ENCODE peak calls at places on chromosomes 2 and 18, in five cellular contexts. C is posterior vena cava, X is AG20443, P is Calu3, E is MCF 10A. G is an unnamed sample.

GRCh38 chr18:79519751-79520472 is 124.2 kb downstream of the NFATC1 start:
- DNase-seq in C (peak; percentile 77), X (no peak), P (no peak), E (no peak), G (no peak)

GRCh38 chr18:69177702-69178101 is 223.0 kb upstream of the DOK6 start:
- DNase-seq in C (no peak), X (no peak), P (no peak), E (peak; percentile 13), G (no peak)

GRCh38 chr2:53970095-53970897 is 497 bp downstream of the PSME4 start:
- DNase-seq in C (peak; percentile 81), X (peak; percentile 42), P (peak; percentile 40), E (peak; percentile 51), G (peak; percentile 22)

GRCh38 chr18:73891572-73892421 is 255.8 kb downstream of the FBXO15 start:
- DNase-seq in C (no peak), X (no peak), P (no peak), E (peak; percentile 6), G (no peak)

GRCh38 chr2:193776988-193777387 is 1582.3 kb upstream of the TMEFF2 start:
- DNase-seq in C (no peak), X (no peak), P (no peak), E (no peak), G (no peak)

GRCh38 chr2:60890393-60890707 is 9.0 kb downstream of the REL start:
- DNase-seq in C (no peak), X (no peak), P (no peak), E (no peak), G (no peak)

GRCh38 chr2:28436525-28437051 is 43.9 kb downstream of the FOSL2 start:
- DNase-seq in C (peak; percentile 50), X (no peak), P (peak; percentile 80), E (peak; percentile 90), G (no peak)

GRCh38 chr2:125561302-125561701 is 1094.7 kb upstream of the GYPC start:
- DNase-seq in C (no peak), X (no peak), P (no peak), E (no peak), G (no peak)

GRCh38 chr2:157809212-157809611 is 66.9 kb downstream of the ACVR1 start:
- DNase-seq in C (no peak), X (peak; percentile 20), P (no peak), E (no peak), G (no peak)

GRCh38 chr2:54859997-54860701 is 136.7 kb downstream of the EML6 start:
- DNase-seq in C (no peak), X (peak; percentile 80), P (peak; percentile 19), E (peak; percentile 81), G (no peak)

GRCh38 chr2:68837164-68837860 is 33.9 kb downstream of the BMP10 start:
- DNase-seq in C (peak; percentile 88), X (no peak), P (no peak), E (peak; percentile 84), G (peak; percentile 71)

GRCh38 chr18:50266248-50266704 is at the start of gene CFAP53:
- DNase-seq in C (peak; percentile 98), X (peak; percentile 99), P (peak; percentile 92), E (no peak), G (peak; percentile 94)

GRCh38 chr2:168432100-168432499 is 24.0 kb upstream of the CERS6 start:
- DNase-seq in C (no peak), X (no peak), P (no peak), E (no peak), G (no peak)

GRCh38 chr2:99488999-99489757 is 639 bp downstream of the REV1 start:
- DNase-seq in C (peak; percentile 91), X (peak; percentile 81), P (peak; percentile 57), E (peak; percentile 55), G (peak; percentile 79)

GRCh38 chr2:195395351-195395750 is 261.7 kb upstream of the SLC39A10 start:
- DNase-seq in C (no peak), X (no peak), P (no peak), E (no peak), G (no peak)

GRCh38 chr2:173021939-173022371 is 53.7 kb upstream of the MAP3K20 start:
- DNase-seq in C (no peak), X (peak; percentile 36), P (peak; percentile 51), E (peak; percentile 74), G (peak; percentile 59)

GRCh38 chr2:177547122-177547521 is 154.5 kb downstream of the AGPS start:
- DNase-seq in C (no peak), X (no peak), P (no peak), E (no peak), G (no peak)

GRCh38 chr2:86352137-86352931 is 14.9 kb upstream of the REEP1 start:
- DNase-seq in C (no peak), X (no peak), P (no peak), E (no peak), G (no peak)

GRCh38 chr18:36811955-36812354 is 16.8 kb downstream of the TPGS2 start:
- DNase-seq in C (no peak), X (no peak), P (no peak), E (no peak), G (no peak)

GRCh38 chr2:96626553-96626942 is 11.6 kb downstream of the KANSL3 start:
- DNase-seq in C (no peak), X (peak; percentile 17), P (no peak), E (no peak), G (no peak)

GRCh38 chr2:74458957-74459290 is 686 bp downstream of the WBP1 start:
- DNase-seq in C (peak; percentile 63), X (no peak), P (no peak), E (no peak), G (no peak)

GRCh38 chr2:134155134-134155533 is 98.7 kb upstream of the MGAT5 start:
- DNase-seq in C (no peak), X (no peak), P (no peak), E (no peak), G (no peak)

GRCh38 chr2:219460424-219460926 is 25.8 kb downstream of the SPEG start:
- DNase-seq in C (peak; percentile 92), X (peak; percentile 60), P (no peak), E (no peak), G (peak; percentile 77)

GRCh38 chr2:217709496-217710217 is 293.1 kb downstream of the TNS1 start:
- DNase-seq in C (no peak), X (peak; percentile 48), P (no peak), E (no peak), G (no peak)

GRCh38 chr2:96509114-96509846 is 4.1 kb upstream of the NEURL3 start:
- DNase-seq in C (peak; percentile 97), X (peak; percentile 94), P (peak; percentile 95), E (peak; percentile 84), G (peak; percentile 88)

GRCh38 chr18:63119647-63120046 is 199.9 kb downstream of the BCL2 start:
- DNase-seq in C (no peak), X (peak; percentile 64), P (peak; percentile 47), E (peak; percentile 22), G (no peak)

GRCh38 chr2:100242891-100243670 is 79.2 kb downstream of the LONRF2 start:
- DNase-seq in C (peak; percentile 87), X (peak; percentile 85), P (peak; percentile 75), E (peak; percentile 68), G (peak; percentile 74)

GRCh38 chr2:234044157-234044556 is 6.3 kb upstream of the SPP2 start:
- DNase-seq in C (no peak), X (no peak), P (no peak), E (peak; percentile 66), G (no peak)

GRCh38 chr18:22084547-22084946 is 84.8 kb upstream of the GATA6 start:
- DNase-seq in C (no peak), X (no peak), P (peak; percentile 67), E (no peak), G (peak; percentile 36)

GRCh38 chr2:128622371-128622770 is 303.7 kb upstream of the HS6ST1 start:
- DNase-seq in C (peak; percentile 78), X (no peak), P (no peak), E (no peak), G (no peak)

GRCh38 chr2:241901018-241901380 is 31.5 kb downstream of the RTP5 start:
- DNase-seq in C (no peak), X (no peak), P (no peak), E (no peak), G (no peak)

GRCh38 chr2:170425291-170425751 is 247.4 kb downstream of the MYO3B start:
- DNase-seq in C (no peak), X (peak; percentile 23), P (no peak), E (peak; percentile 75), G (no peak)

G was measured in left ventricle myocardium inferior.